ENCODE peak calls at places on chromosome 15, in seven cellular contexts. H is endothelial cell of umbilical vein, N is heart left ventricle, T is gastrocnemius medialis, W is GM12878, Z is neural progenitor cell, S is WERI-Rb-1. X is an unnamed sample.

GRCh38 chr15:32682569-32682968 is 35.2 kb upstream of the GREM1 start:
- DNase-seq in H (no peak), N (no peak), T (no peak), W (no peak), Z (no peak), S (no peak), X (no peak)

GRCh38 chr15:101246391-101246790 is 5.5 kb downstream of the CHSY1 start:
- DNase-seq in H (peak), N (no peak), T (no peak), W (no peak), Z (no peak), S (no peak), X (no peak)

GRCh38 chr15:42104095-42104891 is 9.9 kb upstream of the PLA2G4D start:
- DNase-seq in H (no peak), N (no peak), T (no peak), W (no peak), Z (no peak), S (no peak), X (no peak)

GRCh38 chr15:31200735-31201151 is 99.2 kb upstream of the TRPM1 start:
- DNase-seq in H (peak), N (peak), T (peak), W (no peak), Z (peak), S (peak), X (peak)

GRCh38 chr15:100740105-100740504 is 137.7 kb downstream of the ASB7 start:
- DNase-seq in H (no peak), N (no peak), T (no peak), W (no peak), Z (no peak), S (no peak), X (no peak)

GRCh38 chr15:52124270-52124878 is 11.8 kb upstream of the BCL2L10 start:
- DNase-seq in H (peak), N (no peak), T (no peak), W (no peak), Z (no peak), S (no peak), X (no peak)

GRCh38 chr15:41836713-41837454 is 1.8 kb upstream of the PLA2G4B start:
- DNase-seq in H (no peak), N (no peak), T (no peak), W (no peak), Z (no peak), S (no peak), X (no peak)

GRCh38 chr15:65393091-65393490 is 15.3 kb upstream of the IGDCC3 start:
- DNase-seq in H (no peak), N (peak), T (no peak), W (no peak), Z (no peak), S (no peak), X (no peak)

GRCh38 chr15:36232491-36232890 is 346.9 kb upstream of the CDIN1 start:
- DNase-seq in H (no peak), N (no peak), T (no peak), W (no peak), Z (no peak), S (no peak), X (no peak)

GRCh38 chr15:38690737-38691332 is 126.2 kb upstream of the RASGRP1 start:
- DNase-seq in H (peak), N (no peak), T (peak), W (no peak), Z (peak), S (peak), X (peak)

GRCh38 chr15:98292442-98293240 is 332.1 kb downstream of the ARRDC4 start:
- DNase-seq in H (peak), N (no peak), T (no peak), W (no peak), Z (peak), S (peak), X (peak)

GRCh38 chr15:40087095-40087805 is 21.4 kb downstream of the BMF start:
- DNase-seq in H (no peak), N (no peak), T (no peak), W (no peak), Z (peak), S (peak), X (no peak)

GRCh38 chr15:84816694-84817460 is at the start of gene ALPK3:
- DNase-seq in H (peak), N (peak), T (peak), W (no peak), Z (peak), S (peak), X (peak)

GRCh38 chr15:29668120-29668602 is 154.1 kb downstream of the TJP1 start:
- DNase-seq in H (peak), N (peak), T (no peak), W (peak), Z (peak), S (peak), X (peak)

GRCh38 chr15:43932907-43933306 is 106.1 kb downstream of the WDR76 start:
- DNase-seq in H (peak), N (no peak), T (no peak), W (no peak), Z (no peak), S (no peak), X (no peak)

GRCh38 chr15:79897380-79897678 is 515 bp upstream of the MTHFS start:
- DNase-seq in H (peak), N (no peak), T (no peak), W (no peak), Z (no peak), S (no peak), X (no peak)

GRCh38 chr15:35911052-35911780 is 365.3 kb upstream of the DPH6 start:
- DNase-seq in H (no peak), N (no peak), T (no peak), W (no peak), Z (no peak), S (no peak), X (no peak)

GRCh38 chr15:25883860-25884259 is 20.7 kb upstream of the ATP10A start:
- DNase-seq in H (no peak), N (no peak), T (no peak), W (no peak), Z (no peak), S (no peak), X (no peak)

GRCh38 chr15:62391565-62392262 is 226.6 kb upstream of the C2CD4B start:
- DNase-seq in H (peak), N (peak), T (peak), W (no peak), Z (peak), S (peak), X (peak)

GRCh38 chr15:69060041-69060481 is 45.6 kb downstream of the NOX5 start:
- DNase-seq in H (no peak), N (no peak), T (peak), W (no peak), Z (peak), S (no peak), X (peak)

GRCh38 chr15:68557469-68558317 is 21.1 kb upstream of the CORO2B start:
- DNase-seq in H (no peak), N (no peak), T (no peak), W (no peak), Z (no peak), S (no peak), X (no peak)

GRCh38 chr15:70320077-70320830 is 222.5 kb upstream of the TLE3 start:
- DNase-seq in H (peak), N (no peak), T (no peak), W (no peak), Z (no peak), S (no peak), X (no peak)

GRCh38 chr15:82146990-82147461 is 101.2 kb upstream of the MEX3B start:
- DNase-seq in H (peak), N (no peak), T (no peak), W (no peak), Z (no peak), S (no peak), X (no peak)

GRCh38 chr15:101613130-101614000 is 38.8 kb downstream of the TM2D3 start:
- DNase-seq in H (no peak), N (peak), T (peak), W (no peak), Z (no peak), S (peak), X (peak)

GRCh38 chr15:100715571-100716455 is 113.4 kb downstream of the ASB7 start:
- DNase-seq in H (no peak), N (no peak), T (no peak), W (no peak), Z (no peak), S (no peak), X (no peak)

GRCh38 chr15:36977620-36978610 is 122.4 kb downstream of the MEIS2 start:
- DNase-seq in H (no peak), N (no peak), T (no peak), W (no peak), Z (peak), S (no peak), X (no peak)

GRCh38 chr15:42385206-42385979 is 26.1 kb downstream of the CAPN3 start:
- DNase-seq in H (peak), N (no peak), T (peak), W (no peak), Z (peak), S (peak), X (no peak)

GRCh38 chr15:89885611-89886010 is 8.2 kb downstream of the AP3S2 start:
- DNase-seq in H (no peak), N (no peak), T (no peak), W (no peak), Z (no peak), S (no peak), X (no peak)

GRCh38 chr15:89893027-89893426 is 767 bp downstream of the AP3S2 start:
- DNase-seq in H (no peak), N (no peak), T (no peak), W (no peak), Z (no peak), S (no peak), X (no peak)

GRCh38 chr15:89893696-89894450 is at the start of gene AP3S2:
- DNase-seq in H (peak), N (peak), T (peak), W (peak), Z (peak), S (peak), X (peak)

GRCh38 chr15:89883518-89883917 is 10.3 kb downstream of the AP3S2 start:
- DNase-seq in H (no peak), N (no peak), T (no peak), W (no peak), Z (no peak), S (no peak), X (no peak)

GRCh38 chr15:89888214-89888804 is 5.5 kb downstream of the AP3S2 start:
- DNase-seq in H (peak), N (no peak), T (no peak), W (no peak), Z (peak), S (peak), X (no peak)
- TF ChIP-seq CTCF in H (peak), N (peak), T (no peak), W (peak), Z (peak), S (peak), X (peak)

GRCh38 chr15:90456236-90456635 is 68.2 kb downstream of the IQGAP1 start:
- DNase-seq in H (no peak), N (no peak), T (no peak), W (no peak), Z (peak), S (no peak), X (no peak)
- H3K27ac ChIP-seq in H (no peak), N (no peak), T (no peak), W (no peak), Z (no peak), S (no peak), X (no peak)

GRCh38 chr15:55899537-55899936 is 93.9 kb downstream of the NEDD4 start:
- DNase-seq in H (no peak), N (no peak), T (no peak), W (no peak), Z (no peak), S (no peak), X (no peak)

GRCh38 chr15:55900019-55900418 is 93.4 kb downstream of the NEDD4 start:
- DNase-seq in H (no peak), N (no peak), T (peak), W (no peak), Z (no peak), S (no peak), X (no peak)

GRCh38 chr15:55893852-55894251 is 99.6 kb downstream of the NEDD4 start:
- DNase-seq in H (peak), N (no peak), T (no peak), W (no peak), Z (no peak), S (no peak), X (no peak)

GRCh38 chr15:55894406-55894965 is 98.9 kb downstream of the NEDD4 start:
- DNase-seq in H (peak), N (no peak), T (no peak), W (peak), Z (no peak), S (no peak), X (no peak)

DNA sequence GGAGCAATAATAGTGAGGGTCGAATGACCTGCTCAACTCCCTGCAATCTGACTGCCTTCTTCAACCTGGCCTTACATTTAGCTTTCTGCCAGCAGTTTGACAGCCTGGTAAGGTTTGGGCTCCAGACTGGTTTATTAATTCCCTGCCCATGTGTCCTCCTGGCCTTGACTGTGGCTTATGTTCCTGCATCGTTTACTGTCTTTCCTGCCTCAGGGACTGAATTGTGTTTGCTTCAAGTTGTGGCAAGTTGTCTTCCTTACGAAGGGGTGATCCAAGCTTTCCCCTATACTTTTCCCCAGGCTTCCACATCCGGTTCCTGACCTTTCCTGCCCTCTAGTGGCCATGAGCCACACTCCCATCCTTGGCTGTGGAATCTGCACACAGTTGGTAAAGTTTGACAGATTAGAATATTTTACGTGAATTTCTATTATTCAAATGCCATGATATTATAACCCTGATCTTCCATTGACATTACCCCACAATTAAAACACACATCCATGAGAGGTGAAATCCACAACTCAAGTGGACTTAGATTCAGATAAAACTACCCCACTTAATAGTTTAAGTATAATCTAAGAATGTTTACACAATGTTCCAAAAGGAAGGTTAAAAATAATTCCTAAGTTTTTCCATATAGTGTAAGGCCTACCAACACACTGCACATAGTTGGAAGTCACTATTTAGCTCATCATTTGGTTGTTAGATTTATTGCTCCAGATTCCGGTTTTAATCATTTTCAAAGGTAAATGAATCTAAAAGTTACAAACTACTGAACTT is 95.7 kb downstream of the NEDD4 start:
- DNase-seq in H (peak), N (no peak), T (peak), W (no peak), Z (peak), S (peak), X (peak)
- H3K4me3 ChIP-seq in H (no peak), N (no peak), T (peak), W (no peak), Z (no peak), S (no peak), X (no peak)

DNA sequence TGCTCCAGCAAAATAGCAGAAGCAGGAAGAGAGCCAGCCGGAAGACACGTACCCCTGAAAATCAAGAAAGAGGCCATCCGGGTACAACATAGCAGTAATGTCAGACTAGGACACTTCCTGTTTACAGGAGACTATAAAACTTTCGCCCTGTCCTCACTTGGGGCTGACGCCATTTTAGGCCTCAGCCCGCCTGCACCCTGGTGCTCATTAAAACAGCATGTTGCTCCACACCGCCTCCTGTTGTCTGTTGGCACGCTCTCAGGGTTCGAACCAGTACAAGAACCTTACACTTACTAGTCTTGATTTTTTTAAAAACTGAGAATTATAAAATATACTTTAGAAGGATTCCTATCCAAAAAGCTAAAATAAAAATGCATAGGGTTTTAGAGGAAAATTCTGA is 159.8 kb upstream of the NR2E3 start:
- DNase-seq in H (no peak), N (no peak), T (no peak), W (no peak), Z (no peak), S (no peak), X (no peak)
- TF ChIP-seq CTCF in H (no peak), N (no peak), T (no peak), W (no peak), Z (peak), S (peak), X (no peak)

GRCh38 chr15:96053039-96054021 is 277.2 kb upstream of the NR2F2 start:
- DNase-seq in H (peak), N (peak), T (peak), W (no peak), Z (peak), S (no peak), X (peak)

GRCh38 chr15:96054606-96055005 is 275.9 kb upstream of the NR2F2 start:
- DNase-seq in H (no peak), N (no peak), T (no peak), W (no peak), Z (no peak), S (no peak), X (no peak)

GRCh38 chr15:96052154-96052553 is 278.3 kb upstream of the NR2F2 start:
- DNase-seq in H (no peak), N (no peak), T (no peak), W (no peak), Z (no peak), S (no peak), X (no peak)

GRCh38 chr15:96052572-96053038 is 277.9 kb upstream of the NR2F2 start:
- DNase-seq in H (no peak), N (no peak), T (no peak), W (no peak), Z (peak), S (no peak), X (no peak)

DNA sequence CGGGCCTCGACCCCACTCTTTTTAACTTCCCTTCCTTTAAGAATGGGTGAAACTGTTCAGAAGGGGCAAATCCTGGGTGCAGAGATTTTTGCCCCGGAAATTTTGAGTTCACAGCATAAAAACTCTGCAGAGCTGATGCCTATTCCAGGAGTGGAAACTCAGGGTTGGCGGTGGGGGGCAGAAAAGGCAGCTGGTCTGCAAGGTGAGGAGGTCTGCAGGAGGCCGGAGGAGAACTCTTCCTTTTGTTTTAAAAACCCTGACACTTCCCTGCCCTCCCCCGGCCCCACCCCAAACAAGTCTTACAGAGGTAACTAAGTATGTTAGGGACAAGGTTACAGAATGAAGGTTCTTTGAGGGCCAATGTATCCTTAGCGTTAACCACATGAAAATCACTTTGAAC is 276.5 kb upstream of the NR2F2 start:
- DNase-seq in H (no peak), N (no peak), T (no peak), W (no peak), Z (no peak), S (no peak), X (no peak)
- H3K27ac ChIP-seq in H (no peak), N (peak), T (peak), W (no peak), Z (no peak), S (no peak), X (peak)

GRCh38 chr15:63764912-63765311 is 68.8 kb downstream of the HERC1 start:
- DNase-seq in H (no peak), N (no peak), T (no peak), W (no peak), Z (no peak), S (no peak), X (no peak)
- H3K4me3 ChIP-seq in H (no peak), N (no peak), T (no peak), W (no peak), Z (no peak), S (no peak), X (no peak)

DNA sequence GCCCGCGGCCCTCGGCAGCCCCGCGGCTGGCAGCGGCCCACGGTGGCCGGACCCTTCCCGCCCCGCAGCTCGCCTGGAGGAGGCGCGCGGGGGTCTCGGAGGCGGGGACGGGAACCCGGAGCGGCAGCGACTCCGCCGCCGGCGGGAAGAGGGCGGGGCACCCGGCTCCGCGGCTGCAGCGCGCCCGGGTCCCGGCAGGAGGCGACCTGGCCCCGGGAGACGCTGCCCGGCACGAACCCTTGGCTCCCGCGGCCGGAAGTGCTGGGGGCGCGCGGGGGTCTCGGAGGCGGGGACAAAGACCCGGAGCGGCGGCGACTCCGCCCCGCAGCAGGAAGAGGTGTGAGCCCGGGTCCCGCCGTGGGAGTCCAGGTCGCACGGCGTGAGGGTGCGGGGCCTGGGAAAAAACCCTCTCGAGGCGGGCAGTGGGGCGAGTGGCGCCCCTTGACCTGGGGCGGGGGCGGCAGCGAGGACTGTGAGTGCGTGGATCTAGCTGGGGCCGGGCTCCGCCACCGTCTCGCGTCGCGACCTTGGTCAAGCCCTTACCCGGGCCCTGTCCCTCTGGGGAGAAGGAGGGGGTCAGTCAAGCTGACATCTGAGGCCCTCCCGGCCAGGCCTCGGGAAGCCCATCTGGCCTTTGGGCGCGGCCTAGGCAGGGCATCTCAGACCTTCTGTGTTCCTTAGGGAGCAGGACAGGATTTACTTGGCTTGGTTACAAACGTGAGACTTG is at the start of gene CIB2:
- DNase-seq in H (peak), N (peak), T (peak), W (no peak), Z (peak), S (peak), X (peak)
- TF ChIP-seq CTCF in H (peak), N (peak), T (peak), W (peak), Z (peak), S (peak), X (peak)